ENCODE peak calls at places on chromosomes 12 and 14, in four cellular contexts. One of them, this sample, is unnamed.

GRCh38 chr12:1310684-1311083 is 283.7 kb downstream of the FBXL14 start:
- DNase-seq in GM20000: no peak
- DNase-seq in nephron progenitor cell: no peak
- DNase-seq in GM13977: no peak
- DNase-seq in this sample: no peak

GRCh38 chr12:3149505-3150307 is 72.5 kb downstream of the TSPAN9 start:
- DNase-seq in GM20000: no peak
- DNase-seq in GM13977: no peak
- DNase-seq in nephron progenitor cell: no peak
- DNase-seq in this sample: no peak

GRCh38 chr12:14841761-14842160 is 1.6 kb downstream of the ART4 start:
- DNase-seq in GM20000: no peak
- DNase-seq in nephron progenitor cell: no peak
- DNase-seq in GM13977: no peak
- DNase-seq in this sample: no peak

GRCh38 chr14:69519253-69519661 is 34.7 kb downstream of the PLEKHD1 start:
- DNase-seq in nephron progenitor cell: no peak
- DNase-seq in GM20000: no peak
- DNase-seq in GM13977: no peak
- DNase-seq in this sample: no peak

GRCh38 chr12:12441891-12442461 is 85.1 kb downstream of the BORCS5 start:
- DNase-seq in nephron progenitor cell: no peak
- DNase-seq in GM20000: peak
- DNase-seq in GM13977: peak
- DNase-seq in this sample: no peak

GRCh38 chr14:24804813-24805212 is 170.8 kb upstream of the GZMB start:
- DNase-seq in GM13977: no peak
- DNase-seq in GM20000: no peak
- DNase-seq in nephron progenitor cell: no peak
- DNase-seq in this sample: no peak

GRCh38 chr14:104972301-104973211 is 5.6 kb downstream of the AHNAK2 start:
- DNase-seq in GM20000: no peak
- DNase-seq in GM13977: no peak
- DNase-seq in nephron progenitor cell: no peak
- DNase-seq in this sample: no peak

GRCh38 chr14:72744416-72745120 is 149.3 kb downstream of the DPF3 start:
- DNase-seq in nephron progenitor cell: no peak
- DNase-seq in GM20000: no peak
- DNase-seq in GM13977: no peak
- DNase-seq in this sample: no peak

GRCh38 chr12:130971871-130972588 is 18.3 kb downstream of the ADGRD1 start:
- DNase-seq in GM13977: no peak
- DNase-seq in GM20000: no peak
- DNase-seq in nephron progenitor cell: no peak
- DNase-seq in this sample: no peak

GRCh38 chr14:33477752-33478151 is 473.1 kb downstream of the EGLN3 start:
- DNase-seq in GM13977: no peak
- DNase-seq in nephron progenitor cell: no peak
- DNase-seq in GM20000: no peak
- DNase-seq in this sample: no peak

GRCh38 chr14:48937796-48938195 is 648.4 kb downstream of the RPS29 start:
- DNase-seq in nephron progenitor cell: no peak
- DNase-seq in GM13977: no peak
- DNase-seq in GM20000: no peak
- DNase-seq in this sample: no peak

GRCh38 chr12:16228067-16228466 is 49.4 kb downstream of the SLC15A5 start:
- DNase-seq in GM13977: peak
- DNase-seq in nephron progenitor cell: no peak
- DNase-seq in GM20000: no peak
- DNase-seq in this sample: no peak

GRCh38 chr12:103930787-103931536 is 752 bp downstream of the HSP90B1 start:
- DNase-seq in nephron progenitor cell: peak
- DNase-seq in GM13977: no peak
- DNase-seq in GM20000: peak
- DNase-seq in this sample: peak

GRCh38 chr12:81022531-81022930 is 55.3 kb upstream of the ACSS3 start:
- DNase-seq in GM20000: no peak
- DNase-seq in GM13977: no peak
- DNase-seq in nephron progenitor cell: no peak
- DNase-seq in this sample: no peak

GRCh38 chr12:60577607-60578006 is 981.8 kb downstream of the SLC16A7 start:
- DNase-seq in nephron progenitor cell: no peak
- DNase-seq in GM20000: no peak
- DNase-seq in GM13977: no peak
- DNase-seq in this sample: no peak

GRCh38 chr12:49547090-49547690 is 8.4 kb downstream of the KCNH3 start:
- DNase-seq in nephron progenitor cell: no peak
- DNase-seq in GM20000: no peak
- DNase-seq in GM13977: no peak
- DNase-seq in this sample: peak

GRCh38 chr14:70709726-70710382 is 68.1 kb downstream of the TTC9 start:
- DNase-seq in nephron progenitor cell: no peak
- DNase-seq in GM20000: no peak
- DNase-seq in GM13977: no peak
- DNase-seq in this sample: no peak

GRCh38 chr14:37170993-37171392 is 1.4 kb downstream of the SLC25A21 start:
- DNase-seq in nephron progenitor cell: no peak
- DNase-seq in GM13977: no peak
- DNase-seq in GM20000: no peak
- DNase-seq in this sample: no peak

GRCh38 chr12:74890237-74890599 is 319.4 kb downstream of the KCNC2 start:
- DNase-seq in GM20000: peak
- DNase-seq in GM13977: peak
- DNase-seq in nephron progenitor cell: no peak
- DNase-seq in this sample: peak

GRCh38 chr14:94689218-94689984 is 77.2 kb downstream of the SERPINA3 start:
- DNase-seq in GM20000: peak
- DNase-seq in nephron progenitor cell: peak
- DNase-seq in GM13977: peak
- DNase-seq in this sample: peak

GRCh38 chr12:50523772-50524171 is 19.0 kb downstream of the DIP2B start:
- DNase-seq in GM20000: no peak
- DNase-seq in nephron progenitor cell: no peak
- DNase-seq in GM13977: no peak
- DNase-seq in this sample: no peak

GRCh38 chr12:106139422-106140141 is 828 bp upstream of the NUAK1 start:
- DNase-seq in nephron progenitor cell: peak
- DNase-seq in GM20000: no peak
- DNase-seq in GM13977: no peak
- DNase-seq in this sample: no peak

GRCh38 chr14:86781111-86781510 is 1211.9 kb downstream of the GALC start:
- DNase-seq in GM20000: no peak
- DNase-seq in GM13977: no peak
- DNase-seq in nephron progenitor cell: no peak
- DNase-seq in this sample: no peak
- TF ChIP-seq CTCF in GM20000: no peak
- TF ChIP-seq CTCF in GM13977: no peak
- TF ChIP-seq CTCF in nephron progenitor cell: no peak
- TF ChIP-seq CTCF in this sample: no peak

GRCh38 chr14:90191154-90191553 is 65.2 kb upstream of the PSMC1 start:
- DNase-seq in nephron progenitor cell: no peak
- DNase-seq in GM13977: no peak
- DNase-seq in GM20000: no peak
- DNase-seq in this sample: no peak

GRCh38 chr14:90191585-90191984 is 64.8 kb upstream of the PSMC1 start:
- DNase-seq in GM13977: no peak
- DNase-seq in nephron progenitor cell: no peak
- DNase-seq in GM20000: no peak
- DNase-seq in this sample: no peak

GRCh38 chr14:90194706-90195105 is 61.6 kb upstream of the PSMC1 start:
- DNase-seq in nephron progenitor cell: no peak
- DNase-seq in GM13977: no peak
- DNase-seq in GM20000: no peak
- DNase-seq in this sample: no peak

GRCh38 chr14:90198541-90198940 is 57.8 kb upstream of the PSMC1 start:
- DNase-seq in GM20000: no peak
- DNase-seq in nephron progenitor cell: no peak
- DNase-seq in GM13977: no peak
- DNase-seq in this sample: no peak

DNA sequence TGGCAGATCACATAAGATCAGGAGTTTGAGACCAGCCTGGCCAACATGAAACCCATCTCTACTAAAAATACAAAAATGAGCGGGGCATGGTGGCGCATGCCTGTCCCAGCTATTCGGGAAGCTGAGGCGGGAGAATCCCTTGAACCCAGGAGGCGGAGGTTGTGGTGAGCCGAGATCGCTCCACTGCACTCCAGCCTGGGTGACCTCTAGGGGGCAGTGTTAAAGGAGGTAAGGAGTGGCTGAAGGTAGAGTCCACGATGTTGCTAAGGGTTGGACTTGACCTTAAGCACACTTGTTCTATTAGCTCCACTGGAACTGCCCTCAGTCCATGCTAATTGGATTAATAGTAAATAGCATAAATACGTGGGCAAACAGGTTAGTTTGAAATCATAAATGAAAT is 62.4 kb upstream of the PSMC1 start:
- DNase-seq in GM13977: no peak
- DNase-seq in GM20000: no peak
- DNase-seq in nephron progenitor cell: peak
- DNase-seq in this sample: no peak
- TF ChIP-seq CTCF in GM13977: peak
- TF ChIP-seq CTCF in GM20000: peak
- TF ChIP-seq CTCF in nephron progenitor cell: no peak
- TF ChIP-seq CTCF in this sample: peak

GRCh38 chr14:56423591-56423991 is 156.0 kb upstream of the TMEM260 start:
- DNase-seq in nephron progenitor cell: no peak
- DNase-seq in GM13977: no peak
- DNase-seq in GM20000: no peak
- DNase-seq in this sample: no peak

GRCh38 chr14:56417173-56417572 is 162.4 kb upstream of the TMEM260 start:
- DNase-seq in GM20000: no peak
- DNase-seq in GM13977: no peak
- DNase-seq in nephron progenitor cell: no peak
- DNase-seq in this sample: no peak

DNA sequence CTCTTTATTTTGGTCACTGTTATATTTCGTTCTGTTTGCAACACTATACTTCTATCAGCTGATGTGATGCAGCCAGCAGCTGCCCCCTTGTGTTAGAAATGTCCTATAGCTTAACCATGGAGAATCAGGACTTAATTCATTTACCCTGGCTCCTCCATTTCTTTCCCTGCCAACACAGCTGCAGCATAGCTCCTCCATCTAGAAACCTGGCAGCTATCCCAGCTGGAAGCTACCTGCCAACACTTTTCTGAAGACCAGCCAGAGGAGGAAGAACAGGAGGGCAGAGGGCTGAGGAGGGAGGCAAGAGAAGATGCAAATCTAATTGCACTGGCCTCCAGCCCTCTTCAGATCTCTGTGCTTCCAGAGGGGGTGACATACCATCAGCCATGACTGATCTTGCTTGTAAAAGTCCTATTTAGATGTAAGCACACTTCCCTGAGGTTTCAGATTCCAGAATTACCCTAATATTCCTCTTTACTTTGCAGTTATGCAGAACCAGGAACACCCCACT is 156.8 kb upstream of the TMEM260 start:
- DNase-seq in nephron progenitor cell: peak
- DNase-seq in GM13977: peak
- DNase-seq in GM20000: peak
- DNase-seq in this sample: peak
- TF ChIP-seq CTCF in nephron progenitor cell: peak
- TF ChIP-seq CTCF in GM13977: peak
- TF ChIP-seq CTCF in GM20000: peak
- TF ChIP-seq CTCF in this sample: peak

GRCh38 chr12:120235369-120236123 is 30.0 kb downstream of the PXN start:
- DNase-seq in GM13977: no peak
- DNase-seq in nephron progenitor cell: peak
- DNase-seq in GM20000: no peak
- DNase-seq in this sample: no peak
- TF ChIP-seq CTCF in GM13977: peak
- TF ChIP-seq CTCF in nephron progenitor cell: peak
- TF ChIP-seq CTCF in GM20000: no peak
- TF ChIP-seq CTCF in this sample: no peak

DNA sequence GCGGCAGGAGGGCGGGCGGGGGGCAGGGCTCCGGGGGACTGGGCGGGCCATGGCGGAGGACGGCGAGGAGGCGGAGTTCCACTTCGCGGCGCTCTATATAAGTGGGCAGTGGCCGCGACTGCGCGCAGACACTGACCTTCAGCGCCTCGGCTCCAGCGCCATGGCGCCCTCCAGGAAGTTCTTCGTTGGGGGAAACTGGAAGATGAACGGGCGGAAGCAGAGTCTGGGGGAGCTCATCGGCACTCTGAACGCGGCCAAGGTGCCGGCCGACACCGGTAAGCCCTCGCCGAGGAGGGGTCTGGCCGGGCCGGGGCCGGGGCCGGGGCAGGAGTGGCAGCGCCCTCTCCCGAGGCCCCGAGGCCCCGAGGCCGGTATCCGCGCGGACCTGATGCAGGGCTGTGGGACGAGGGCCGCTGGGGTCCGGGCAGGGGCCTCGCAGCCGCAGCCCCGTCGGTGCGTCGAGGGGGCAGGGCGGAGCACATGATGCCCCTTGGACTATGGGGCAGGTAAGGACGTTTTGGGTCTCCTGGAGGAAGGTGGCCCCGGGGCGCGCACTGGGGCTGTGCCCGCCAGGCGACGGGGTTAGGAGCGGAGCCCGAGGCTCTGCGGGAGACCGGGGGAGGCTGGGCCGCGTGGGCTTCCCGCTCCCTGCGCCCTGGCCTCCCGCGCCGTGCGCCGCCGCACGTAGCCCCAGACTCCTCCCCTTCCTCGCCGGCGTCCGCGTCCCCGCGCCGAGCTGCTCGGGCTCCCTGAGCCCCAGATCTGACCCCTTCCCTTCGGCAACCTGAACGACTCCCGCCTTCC is at the start of gene TPI1:
- DNase-seq in GM13977: peak
- DNase-seq in GM20000: peak
- DNase-seq in nephron progenitor cell: peak
- DNase-seq in this sample: peak
- TF ChIP-seq CTCF in GM13977: no peak
- TF ChIP-seq CTCF in GM20000: no peak
- TF ChIP-seq CTCF in nephron progenitor cell: no peak
- TF ChIP-seq CTCF in this sample: no peak